ENCODE peak calls at places on chromosomes 12 and 14, in four cellular contexts. O is GM12891, N is fibroblast of the aortic adventitia, Z is posterior cingulate gyrus. J is an unnamed sample.

GRCh38 chr14:68520637-68521556 is 272.0 kb downstream of the ZFP36L1 start:
- DNase-seq in O (no peak), N (no peak), Z (no peak), J (no peak)

GRCh38 chr12:125340791-125341190 is 275.6 kb downstream of the AACS start:
- DNase-seq in Z (peak), N (peak), O (no peak), J (peak)

GRCh38 chr14:94332063-94332583 is 9.0 kb upstream of the SERPINA6 start:
- DNase-seq in O (no peak), Z (no peak), N (no peak), J (no peak)

GRCh38 chr14:72708708-72709475 is 185.0 kb downstream of the DPF3 start:
- DNase-seq in Z (peak), N (no peak), O (no peak), J (peak)

GRCh38 chr12:62128186-62128965 is 131.8 kb upstream of the USP15 start:
- DNase-seq in O (no peak), Z (no peak), N (no peak), J (no peak)

GRCh38 chr12:74980510-74980909 is 229.1 kb downstream of the KCNC2 start:
- DNase-seq in Z (no peak), N (no peak), O (no peak), J (no peak)

GRCh38 chr12:113475451-113476085 is 3.9 kb upstream of the LHX5 start:
- DNase-seq in Z (no peak), O (peak), N (no peak), J (no peak)

GRCh38 chr12:132310181-132311040 is 19.0 kb downstream of the GALNT9 start:
- DNase-seq in Z (peak), O (no peak), N (no peak), J (no peak)

GRCh38 chr14:51614707-51615106 is 37.0 kb upstream of the FRMD6 start:
- DNase-seq in O (no peak), Z (no peak), N (no peak), J (no peak)

GRCh38 chr12:292186-292585 is 29.6 kb upstream of the SLC6A13 start:
- DNase-seq in N (no peak), Z (no peak), O (no peak), J (no peak)

GRCh38 chr12:27960822-27961221 is 11.7 kb downstream of the PTHLH start:
- DNase-seq in O (no peak), Z (no peak), N (no peak), J (no peak)

GRCh38 chr12:16228067-16228466 is 49.4 kb downstream of the SLC15A5 start:
- DNase-seq in Z (no peak), O (no peak), N (peak), J (no peak)

GRCh38 chr12:31206038-31206670 is 119.8 kb downstream of the SINHCAF start:
- DNase-seq in O (no peak), N (peak), Z (no peak), J (no peak)